ENCODE peak calls at places on chromosome 5, in four cellular contexts. One of them, this sample, is unnamed.

GRCh38 chr5:172496671-172497371 is 42.5 kb upstream of the SH3PXD2B start:
- DNase-seq in HCEC 1CT: no peak
- DNase-seq in T-helper 2 cell: no peak
- DNase-seq in naive thymus-derived CD8-positive, alpha-beta T cell: no peak
- DNase-seq in this sample: no peak

GRCh38 chr5:158120760-158121159 is 261.8 kb upstream of the CLINT1 start:
- DNase-seq in HCEC 1CT: peak; percentile 40
- DNase-seq in T-helper 2 cell: no peak
- DNase-seq in naive thymus-derived CD8-positive, alpha-beta T cell: no peak
- DNase-seq in this sample: no peak

GRCh38 chr5:17448877-17449276 is 49.2 kb upstream of the TAF11L2 start:
- DNase-seq in HCEC 1CT: peak; percentile 59
- DNase-seq in T-helper 2 cell: no peak
- DNase-seq in naive thymus-derived CD8-positive, alpha-beta T cell: no peak
- DNase-seq in this sample: no peak

GRCh38 chr5:2714805-2715204 is 36.7 kb downstream of the IRX2 start:
- DNase-seq in HCEC 1CT: no peak
- DNase-seq in T-helper 2 cell: no peak
- DNase-seq in naive thymus-derived CD8-positive, alpha-beta T cell: no peak
- DNase-seq in this sample: no peak

GRCh38 chr5:67610191-67610912 is 413.8 kb upstream of the CD180 start:
- DNase-seq in HCEC 1CT: no peak
- DNase-seq in T-helper 2 cell: no peak
- DNase-seq in naive thymus-derived CD8-positive, alpha-beta T cell: no peak
- DNase-seq in this sample: no peak

GRCh38 chr5:124139995-124140394 is 606.4 kb downstream of the ZNF608 start:
- DNase-seq in HCEC 1CT: no peak
- DNase-seq in T-helper 2 cell: no peak
- DNase-seq in naive thymus-derived CD8-positive, alpha-beta T cell: no peak
- DNase-seq in this sample: no peak

GRCh38 chr5:78162253-78162862 is 132.1 kb downstream of the AP3B1 start:
- DNase-seq in HCEC 1CT: peak; percentile 26
- DNase-seq in T-helper 2 cell: no peak
- DNase-seq in naive thymus-derived CD8-positive, alpha-beta T cell: no peak
- DNase-seq in this sample: no peak

GRCh38 chr5:1655496-1656270 is 131.9 kb upstream of the LPCAT1 start:
- DNase-seq in HCEC 1CT: no peak
- DNase-seq in T-helper 2 cell: no peak
- DNase-seq in naive thymus-derived CD8-positive, alpha-beta T cell: no peak
- DNase-seq in this sample: no peak

GRCh38 chr5:88881566-88881965 is 1.4 kb downstream of the MEF2C start:
- DNase-seq in HCEC 1CT: peak; percentile 9
- DNase-seq in T-helper 2 cell: no peak
- DNase-seq in naive thymus-derived CD8-positive, alpha-beta T cell: no peak
- DNase-seq in this sample: no peak

GRCh38 chr5:141513627-141514329 is 24.9 kb downstream of the PCDHGC5 start:
- DNase-seq in HCEC 1CT: peak; percentile 81
- DNase-seq in T-helper 2 cell: peak; percentile 55
- DNase-seq in naive thymus-derived CD8-positive, alpha-beta T cell: peak; percentile 17
- DNase-seq in this sample: no peak

GRCh38 chr5:76175821-76176403 is 92.7 kb downstream of the SV2C start:
- DNase-seq in HCEC 1CT: no peak
- DNase-seq in T-helper 2 cell: no peak
- DNase-seq in naive thymus-derived CD8-positive, alpha-beta T cell: no peak
- DNase-seq in this sample: peak; percentile 4

GRCh38 chr5:169265888-169266287 is 35.1 kb downstream of the SLIT3 start:
- DNase-seq in HCEC 1CT: peak; percentile 22
- DNase-seq in T-helper 2 cell: no peak
- DNase-seq in naive thymus-derived CD8-positive, alpha-beta T cell: no peak
- DNase-seq in this sample: no peak

GRCh38 chr5:42900734-42901133 is 89.0 kb upstream of the SELENOP start:
- DNase-seq in HCEC 1CT: no peak
- DNase-seq in T-helper 2 cell: no peak
- DNase-seq in naive thymus-derived CD8-positive, alpha-beta T cell: no peak
- DNase-seq in this sample: no peak

GRCh38 chr5:105952875-105953274 is 1717.9 kb downstream of the EFNA5 start:
- DNase-seq in HCEC 1CT: peak; percentile 55
- DNase-seq in T-helper 2 cell: no peak
- DNase-seq in naive thymus-derived CD8-positive, alpha-beta T cell: no peak
- DNase-seq in this sample: no peak

GRCh38 chr5:159316519-159317383 is 13.5 kb downstream of the IL12B start:
- DNase-seq in HCEC 1CT: peak; percentile 48
- DNase-seq in T-helper 2 cell: no peak
- DNase-seq in naive thymus-derived CD8-positive, alpha-beta T cell: peak; percentile 27
- DNase-seq in this sample: no peak

GRCh38 chr5:128192368-128192767 is 108.8 kb downstream of the SLC12A2 start:
- DNase-seq in HCEC 1CT: no peak
- DNase-seq in T-helper 2 cell: no peak
- DNase-seq in naive thymus-derived CD8-positive, alpha-beta T cell: no peak
- DNase-seq in this sample: no peak

GRCh38 chr5:143837306-143837848 is 25.4 kb downstream of the HMHB1 start:
- DNase-seq in HCEC 1CT: peak; percentile 37
- DNase-seq in T-helper 2 cell: no peak
- DNase-seq in naive thymus-derived CD8-positive, alpha-beta T cell: no peak
- DNase-seq in this sample: no peak

GRCh38 chr5:92841604-92842155 is 739.3 kb downstream of the NR2F1-AS1 start:
- DNase-seq in HCEC 1CT: no peak
- DNase-seq in T-helper 2 cell: no peak
- DNase-seq in naive thymus-derived CD8-positive, alpha-beta T cell: no peak
- DNase-seq in this sample: no peak

GRCh38 chr5:141475625-141476131 is at the start of gene PCDHGC3:
- DNase-seq in HCEC 1CT: peak; percentile 97
- DNase-seq in T-helper 2 cell: peak; percentile 19
- DNase-seq in naive thymus-derived CD8-positive, alpha-beta T cell: no peak
- DNase-seq in this sample: no peak

GRCh38 chr5:65766159-65766558 is 44.2 kb downstream of the NLN start:
- DNase-seq in HCEC 1CT: no peak
- DNase-seq in T-helper 2 cell: no peak
- DNase-seq in naive thymus-derived CD8-positive, alpha-beta T cell: no peak
- DNase-seq in this sample: no peak

GRCh38 chr5:86320266-86320665 is 297.5 kb upstream of the COX7C start:
- DNase-seq in HCEC 1CT: no peak
- DNase-seq in T-helper 2 cell: no peak
- DNase-seq in naive thymus-derived CD8-positive, alpha-beta T cell: no peak
- DNase-seq in this sample: no peak

This sample was measured in NK-92 treated with Interleukin-12 subunit alpha and Interleukin-12 subunit beta, amount 100 ng/mL, for 24 hours.